ENCODE peak calls at places on chromosome 2, in five cellular contexts. Y is AG20443, Z is adrenal gland, K is GM13977, C is NCI-H748 treated with DMSO at 0.1 percent for 48 hours. U is an unnamed sample.

GRCh38 chr2:110741491-110741980 is 9.2 kb downstream of the ACOXL start:
- DNase-seq in Y (no peak), Z (no peak), K (no peak), C (no peak), U (no peak)

GRCh38 chr2:23767871-23768611 is 158.9 kb downstream of the ATAD2B start:
- DNase-seq in Y (no peak), Z (no peak), K (no peak), C (no peak), U (no peak)

GRCh38 chr2:178819147-178819875 is 12.1 kb upstream of the TTN start:
- DNase-seq in Y (no peak), Z (no peak), K (no peak), C (no peak), U (peak)

GRCh38 chr2:27211241-27211942 is 449 bp upstream of the ATRAID start:
- DNase-seq in Y (no peak), Z (no peak), K (no peak), C (peak), U (no peak)

GRCh38 chr2:109171444-109172334 is 42.7 kb downstream of the SH3RF3 start:
- DNase-seq in Y (peak), Z (no peak), K (no peak), C (no peak), U (no peak)

GRCh38 chr2:14866953-14867352 is 234.4 kb downstream of the LRATD1 start:
- DNase-seq in Y (no peak), Z (no peak), K (no peak), C (peak), U (no peak)

GRCh38 chr2:118123561-118124232 is 35.4 kb downstream of the INSIG2 start:
- DNase-seq in Y (peak), Z (peak), K (no peak), C (no peak), U (no peak)

GRCh38 chr2:28821295-28821958 is 10.8 kb downstream of the SPDYA start:
- DNase-seq in Y (peak), Z (peak), K (peak), C (peak), U (peak)

GRCh38 chr2:20350105-20350712 is 435 bp downstream of the PUM2 start:
- DNase-seq in Y (peak), Z (peak), K (peak), C (no peak), U (peak)

GRCh38 chr2:150742094-150742493 is 254.6 kb upstream of the RND3 start:
- DNase-seq in Y (no peak), Z (no peak), K (no peak), C (no peak), U (peak)

GRCh38 chr2:16729335-16729734 is 63.7 kb upstream of the CYRIA start:
- DNase-seq in Y (no peak), Z (no peak), K (peak), C (no peak), U (no peak)

GRCh38 chr2:239793851-239794250 is 231.3 kb downstream of the NDUFA10 start:
- DNase-seq in Y (no peak), Z (peak), K (no peak), C (no peak), U (no peak)

GRCh38 chr2:19545507-19545906 is 187.1 kb upstream of the OSR1 start:
- DNase-seq in Y (no peak), Z (no peak), K (no peak), C (no peak), U (no peak)

GRCh38 chr2:18976112-18976961 is 382.1 kb downstream of the OSR1 start:
- DNase-seq in Y (peak), Z (peak), K (no peak), C (no peak), U (peak)

GRCh38 chr2:54726431-54726830 is 3.0 kb downstream of the EML6 start:
- DNase-seq in Y (no peak), Z (no peak), K (no peak), C (no peak), U (no peak)

GRCh38 chr2:63066265-63066664 is 15.6 kb downstream of the OTX1 start:
- DNase-seq in Y (no peak), Z (no peak), K (no peak), C (no peak), U (no peak)

GRCh38 chr2:40584432-40584831 is 132.5 kb upstream of the SLC8A1 start:
- DNase-seq in Y (no peak), Z (no peak), K (no peak), C (no peak), U (no peak)

GRCh38 chr2:100673115-100673514 is 110.3 kb downstream of the PDCL3 start:
- DNase-seq in Y (no peak), Z (no peak), K (no peak), C (no peak), U (no peak)